ENCODE peak calls at places on chromosomes 11 and 22, in five cellular contexts. U, X, L, J and H are unnamed samples.

GRCh38 chr11:117725048-117725734 is 71.8 kb downstream of the DSCAML1 start:
- DNase-seq in U (no peak), X (no peak), L (no peak), J (no peak), H (no peak)

GRCh38 chr11:108887436-108888238 is 222.8 kb downstream of the DDX10 start:
- DNase-seq in U (no peak), X (no peak), L (no peak), J (no peak), H (no peak)

GRCh38 chr11:43582837-43583462 is 97.6 kb upstream of the HSD17B12 start:
- DNase-seq in U (no peak), X (no peak), L (no peak), J (peak), H (no peak)

GRCh38 chr22:19052941-19053551 is 69.2 kb downstream of the DGCR2 start:
- DNase-seq in U (no peak), X (no peak), L (no peak), J (no peak), H (no peak)

GRCh38 chr22:41048791-41049717 is 43.3 kb upstream of the EP300 start:
- DNase-seq in U (no peak), X (peak), L (no peak), J (peak), H (peak)

GRCh38 chr22:36977401-36977861 is 41.8 kb downstream of the TST start:
- DNase-seq in U (peak), X (peak), L (no peak), J (peak), H (no peak)

GRCh38 chr11:122984186-122985011 is 2.8 kb upstream of the BSX start:
- DNase-seq in U (no peak), X (no peak), L (no peak), J (peak), H (no peak)

GRCh38 chr11:46278387-46279173 is 1.1 kb downstream of the CREB3L1 start:
- DNase-seq in U (no peak), X (peak), L (no peak), J (peak), H (no peak)

GRCh38 chr11:130063398-130063797 is 6.3 kb upstream of the APLP2 start:
- DNase-seq in U (no peak), X (no peak), L (no peak), J (no peak), H (no peak)

GRCh38 chr11:126029237-126029636 is 33.4 kb downstream of the CDON start:
- DNase-seq in U (no peak), X (no peak), L (no peak), J (no peak), H (no peak)

GRCh38 chr11:48005878-48006277 is 25.5 kb downstream of the PTPRJ start:
- DNase-seq in U (no peak), X (no peak), L (no peak), J (no peak), H (no peak)

GRCh38 chr11:107549954-107550285 is 15.6 kb downstream of the ALKBH8 start:
- DNase-seq in U (no peak), X (no peak), L (no peak), J (no peak), H (no peak)

GRCh38 chr11:110200241-110200640 is 96.2 kb downstream of the RDX start:
- DNase-seq in U (no peak), X (no peak), L (no peak), J (no peak), H (no peak)

GRCh38 chr22:44406581-44407403 is 91.2 kb downstream of the RTL6 start:
- DNase-seq in U (no peak), X (no peak), L (no peak), J (no peak), H (peak)

GRCh38 chr22:39181356-39181755 is 28.9 kb upstream of the CBX7 start:
- DNase-seq in U (no peak), X (no peak), L (no peak), J (no peak), H (no peak)

GRCh38 chr11:46661836-46662235 is 38.6 kb downstream of the ARHGAP1 start:
- DNase-seq in U (no peak), X (no peak), L (no peak), J (no peak), H (no peak)

GRCh38 chr22:49747705-49748104 is 80.0 kb downstream of the BRD1 start:
- DNase-seq in U (no peak), X (no peak), L (no peak), J (no peak), H (no peak)

GRCh38 chr11:65811764-65812475 is 21.8 kb upstream of the SNX32 start:
- DNase-seq in U (no peak), X (no peak), L (no peak), J (no peak), H (no peak)

GRCh38 chr11:111761056-111761455 is 5.1 kb downstream of the PPP2R1B start:
- DNase-seq in U (no peak), X (no peak), L (no peak), J (no peak), H (no peak)

GRCh38 chr11:116547571-116547970 is 225.2 kb downstream of the BUD13 start:
- DNase-seq in U (no peak), X (no peak), L (no peak), J (no peak), H (no peak)

GRCh38 chr11:2778630-2779498 is 79.1 kb upstream of the KCNQ1OT1 start:
- DNase-seq in U (no peak), X (peak), L (no peak), J (peak), H (no peak)

GRCh38 chr22:38923463-38924196 is 33.8 kb upstream of the APOBEC3A start:
- DNase-seq in U (no peak), X (peak), L (peak), J (no peak), H (peak)

GRCh38 chr11:121500275-121500674 is 47.5 kb upstream of the SORL1-AS1 start:
- DNase-seq in U (no peak), X (no peak), L (no peak), J (no peak), H (no peak)

GRCh38 chr11:104490182-104490581 is 326.2 kb upstream of the PDGFD start:
- DNase-seq in U (no peak), X (no peak), L (no peak), J (no peak), H (no peak)

GRCh38 chr11:104487035-104487775 is 323.3 kb upstream of the PDGFD start:
- DNase-seq in U (no peak), X (no peak), L (no peak), J (no peak), H (no peak)

DNA sequence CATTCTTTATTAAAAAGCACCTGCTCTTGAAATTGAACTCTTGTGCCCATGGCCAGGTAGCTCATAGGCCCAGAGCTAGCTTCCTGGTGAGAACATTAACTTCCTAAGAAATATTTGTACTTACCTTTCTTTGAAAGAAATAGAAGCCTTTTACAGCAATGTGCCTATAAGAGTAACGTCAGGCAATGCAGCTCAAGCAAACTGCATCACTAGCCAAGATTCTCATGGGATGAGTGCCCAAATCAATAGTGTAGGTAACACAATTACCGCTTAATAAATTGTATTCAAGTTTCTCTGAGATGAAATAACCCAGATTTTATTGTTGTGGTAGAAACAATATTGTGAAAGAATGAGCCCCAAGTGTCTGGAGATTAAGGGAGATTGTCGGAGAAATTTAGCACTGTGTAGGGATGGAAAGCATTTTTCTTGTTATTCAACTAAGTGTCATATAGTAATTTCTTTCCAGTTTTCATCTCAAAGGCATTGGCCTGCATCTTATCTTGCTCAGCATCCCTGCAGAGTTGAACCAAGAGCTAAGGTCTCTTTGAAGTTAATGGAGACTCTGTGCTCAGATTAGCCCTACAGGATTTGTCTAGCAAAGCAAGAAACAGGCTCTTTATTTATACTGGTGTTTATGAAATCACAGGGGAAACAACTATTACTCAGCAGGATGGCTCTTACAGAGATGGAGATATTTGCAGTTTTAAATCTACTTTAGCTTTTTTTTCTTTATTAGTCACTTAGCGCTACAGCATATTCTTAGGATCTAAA is 321.0 kb upstream of the PDGFD start:
- DNase-seq in U (no peak), X (no peak), L (no peak), J (no peak), H (no peak)
- TF ChIP-seq JUND in U (no peak), X (no peak), L (no peak), J (no peak), H (no peak)

GRCh38 chr22:32112380-32112779 is 46.7 kb downstream of the C22orf42 start:
- DNase-seq in U (no peak), X (no peak), L (no peak), J (no peak), H (no peak)
- TF ChIP-seq JUND in U (no peak), X (no peak), L (no peak), J (no peak), H (no peak)

DNA sequence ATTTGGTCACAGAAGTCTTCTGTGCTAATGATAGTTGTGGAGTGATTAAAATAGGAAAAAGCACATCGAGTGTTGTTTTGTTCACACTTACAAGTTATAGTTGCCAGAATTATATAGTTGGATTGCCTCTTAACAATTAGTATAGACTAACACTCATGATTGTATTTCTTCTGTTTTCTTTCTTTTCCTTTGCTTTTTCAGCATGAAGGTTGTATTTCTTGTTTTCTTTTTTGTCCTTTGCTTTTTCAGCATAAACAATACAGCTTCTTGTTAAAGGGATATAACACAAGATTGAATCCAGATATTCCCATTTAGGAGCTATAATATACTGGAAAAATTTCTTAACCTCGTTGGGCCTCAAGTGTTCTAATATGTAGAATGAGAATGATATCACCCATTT is 31.1 kb downstream of the ACER3 start:
- DNase-seq in U (no peak), X (no peak), L (no peak), J (no peak), H (no peak)
- TF ChIP-seq JUND in U (no peak), X (no peak), L (no peak), J (no peak), H (no peak)

DNA sequence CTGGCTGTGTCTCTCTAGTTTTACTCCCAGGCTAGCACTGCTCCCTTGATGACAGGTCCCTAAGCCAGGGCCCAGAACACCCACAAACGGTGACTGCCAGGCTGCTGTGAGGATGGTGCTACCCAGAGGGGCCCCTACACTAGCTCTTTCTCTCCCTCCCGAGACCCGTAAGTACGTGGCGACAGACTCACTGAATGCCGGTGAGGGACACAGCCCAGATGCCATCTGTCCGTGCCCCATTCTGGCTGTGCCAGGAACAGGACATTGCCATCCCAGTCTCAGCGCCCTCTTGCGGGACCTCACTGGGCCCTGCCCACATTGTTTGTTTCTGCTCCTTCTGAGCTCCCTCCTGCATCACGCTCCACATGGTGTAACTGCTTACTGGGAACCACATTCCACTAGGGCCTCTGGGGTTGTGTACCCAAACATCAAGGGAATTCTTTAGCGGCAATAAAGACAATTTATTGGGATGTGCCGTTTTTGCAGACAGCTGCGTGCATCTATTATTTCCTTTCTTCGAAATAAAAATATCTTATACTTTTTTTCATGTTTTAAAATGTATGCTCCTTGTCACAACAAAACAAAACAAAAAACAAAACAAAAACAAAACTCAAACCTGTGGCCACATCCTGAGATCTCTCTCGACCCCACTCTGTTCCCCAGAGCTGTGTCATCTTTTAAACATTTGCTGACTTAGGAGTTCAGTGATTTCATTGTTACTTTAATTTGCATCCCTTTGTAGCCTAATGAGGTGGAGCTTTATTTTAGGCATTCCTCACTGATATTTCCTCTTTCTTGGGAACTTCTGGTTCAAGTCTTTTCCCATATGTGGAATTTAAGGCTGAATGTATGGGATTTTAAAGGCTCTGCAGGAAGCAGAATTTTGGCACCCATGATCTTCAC is 4.4 kb upstream of the TPCN2 start:
- DNase-seq in U (no peak), X (no peak), L (peak), J (peak), H (peak)
- TF ChIP-seq JUND in U (no peak), X (no peak), L (no peak), J (peak), H (no peak)

GRCh38 chr11:58829736-58830135 is 14.8 kb downstream of the GLYATL2 start:
- DNase-seq in U (no peak), X (no peak), L (no peak), J (no peak), H (no peak)
- TF ChIP-seq JUND in U (no peak), X (no peak), L (no peak), J (no peak), H (no peak)

GRCh38 chr11:114909866-114910265 is 231.5 kb downstream of the NXPE2 start:
- DNase-seq in U (no peak), X (no peak), L (no peak), J (peak), H (no peak)
- TF ChIP-seq JUND in U (no peak), X (no peak), L (no peak), J (no peak), H (no peak)